ENCODE peak calls at places on chromosomes 5 and 9, in six cellular contexts. One of them, this sample, is unnamed.

GRCh38 chr5:159106569-159107282 is 7.0 kb upstream of the EBF1 start:
- DNase-seq in activated T-cell treated with anti-CD3 and anti-CD28 coated beads for 4 hours: peak; percentile 63
- DNase-seq in frontal cortex: peak; percentile 76
- DNase-seq in AG20443: peak; percentile 89
- DNase-seq in CD8-positive, alpha-beta memory T cell: peak; percentile 47
- DNase-seq in HS-5: no peak
- DNase-seq in this sample: peak; percentile 41

GRCh38 chr5:9149988-9150387 is 395.9 kb downstream of the SEMA5A start:
- DNase-seq in activated T-cell treated with anti-CD3 and anti-CD28 coated beads for 4 hours: no peak
- DNase-seq in frontal cortex: no peak
- DNase-seq in AG20443: peak; percentile 44
- DNase-seq in CD8-positive, alpha-beta memory T cell: no peak
- DNase-seq in HS-5: peak; percentile 99
- DNase-seq in this sample: no peak

GRCh38 chr5:1546556-1546955 is 22.8 kb upstream of the LPCAT1 start:
- DNase-seq in activated T-cell treated with anti-CD3 and anti-CD28 coated beads for 4 hours: no peak
- DNase-seq in frontal cortex: no peak
- DNase-seq in AG20443: no peak
- DNase-seq in CD8-positive, alpha-beta memory T cell: no peak
- DNase-seq in HS-5: no peak
- DNase-seq in this sample: no peak

GRCh38 chr9:1837453-1838084 is 177.6 kb upstream of the SMARCA2 start:
- DNase-seq in activated T-cell treated with anti-CD3 and anti-CD28 coated beads for 4 hours: no peak
- DNase-seq in frontal cortex: no peak
- DNase-seq in AG20443: peak; percentile 56
- DNase-seq in CD8-positive, alpha-beta memory T cell: no peak
- DNase-seq in HS-5: peak; percentile 1
- DNase-seq in this sample: peak; percentile 1

GRCh38 chr9:135555910-135556309 is 5.6 kb upstream of the PAEP start:
- DNase-seq in activated T-cell treated with anti-CD3 and anti-CD28 coated beads for 4 hours: no peak
- DNase-seq in frontal cortex: no peak
- DNase-seq in AG20443: no peak
- DNase-seq in CD8-positive, alpha-beta memory T cell: no peak
- DNase-seq in HS-5: no peak
- DNase-seq in this sample: no peak

GRCh38 chr5:118791986-118792734 is 196.2 kb downstream of the DTWD2 start:
- DNase-seq in activated T-cell treated with anti-CD3 and anti-CD28 coated beads for 4 hours: no peak
- DNase-seq in frontal cortex: peak; percentile 43
- DNase-seq in AG20443: peak; percentile 74
- DNase-seq in CD8-positive, alpha-beta memory T cell: no peak
- DNase-seq in HS-5: peak; percentile 28
- DNase-seq in this sample: peak; percentile 3

GRCh38 chr9:83422512-83422911 is 115.7 kb downstream of the FRMD3 start:
- DNase-seq in activated T-cell treated with anti-CD3 and anti-CD28 coated beads for 4 hours: no peak
- DNase-seq in frontal cortex: no peak
- DNase-seq in AG20443: peak; percentile 71
- DNase-seq in CD8-positive, alpha-beta memory T cell: no peak
- DNase-seq in HS-5: peak; percentile 0
- DNase-seq in this sample: no peak

GRCh38 chr9:89440046-89440445 is 57.9 kb downstream of the SEMA4D start:
- DNase-seq in activated T-cell treated with anti-CD3 and anti-CD28 coated beads for 4 hours: no peak
- DNase-seq in frontal cortex: no peak
- DNase-seq in AG20443: no peak
- DNase-seq in CD8-positive, alpha-beta memory T cell: no peak
- DNase-seq in HS-5: no peak
- DNase-seq in this sample: no peak

GRCh38 chr5:160166973-160167622 is 47.8 kb upstream of the PWWP2A start:
- DNase-seq in activated T-cell treated with anti-CD3 and anti-CD28 coated beads for 4 hours: no peak
- DNase-seq in frontal cortex: no peak
- DNase-seq in AG20443: no peak
- DNase-seq in CD8-positive, alpha-beta memory T cell: no peak
- DNase-seq in HS-5: no peak
- DNase-seq in this sample: no peak

This sample was measured in C1 segment of cervical spinal cord.